ENCODE peak calls at places on chromosomes 13 and 19, in seven cellular contexts. D is tibial artery; H is body of pancreas; C is kidney; E is cardiac muscle cell; K is CD8-positive, alpha-beta T cell; G is pancreas. W is an unnamed sample. For H3K4me1, the result is how much of the 10 kb centered on the place peaks cover.

GRCh38 chr19:3375221-3376088 is 9.1 kb downstream of the NFIC start:
- DNase-seq in C (peak), H (peak), K (no peak), D (peak), G (peak), E (no peak), W (peak)

GRCh38 chr19:35267818-35268545 is 780 bp upstream of the USF2 start:
- DNase-seq in D (peak), K (peak), E (peak), H (peak), C (peak), G (peak), W (peak)

GRCh38 chr13:53217221-53217620 is 188.6 kb downstream of the OLFM4 start:
- DNase-seq in C (no peak), K (no peak), G (no peak), H (no peak), E (no peak), D (no peak), W (no peak)

GRCh38 chr19:18336121-18336520 is 4.3 kb upstream of the PGPEP1 start:
- DNase-seq in D (no peak), C (no peak), G (no peak), H (no peak), E (no peak), K (no peak), W (no peak)

GRCh38 chr13:62524498-62524897 is 1108.8 kb upstream of the PCDH20 start:
- DNase-seq in D (no peak), K (no peak), G (no peak), E (no peak), C (no peak), H (no peak), W (no peak)

GRCh38 chr13:26025196-26025595 is 26.6 kb downstream of the SHISA2 start:
- DNase-seq in E (peak), C (no peak), D (no peak), K (no peak), H (no peak), G (no peak), W (no peak)

GRCh38 chr13:45325806-45326205 is 15.2 kb downstream of the TPT1 start:
- DNase-seq in G (no peak), C (no peak), H (peak), D (peak), E (peak), K (no peak), W (peak)

GRCh38 chr13:99207511-99207910 is 6.9 kb downstream of the UBAC2 start:
- DNase-seq in C (no peak), H (no peak), E (no peak), K (no peak), G (no peak), D (no peak), W (no peak)

GRCh38 chr19:50224986-50225747 is 21.7 kb downstream of the MYH14 start:
- DNase-seq in H (no peak), D (no peak), G (no peak), K (no peak), C (no peak), E (no peak), W (no peak)

GRCh38 chr19:33500586-33500985 is 21.0 kb downstream of the PEPD start:
- DNase-seq in E (no peak), C (peak), D (peak), H (no peak), K (no peak), G (peak), W (no peak)

GRCh38 chr19:40607311-40607871 is 6.2 kb downstream of the LTBP4 start:
- DNase-seq in H (no peak), K (no peak), E (no peak), G (peak), D (peak), C (peak), W (no peak)

GRCh38 chr13:38415233-38415632 is 65.6 kb downstream of the UFM1 start:
- DNase-seq in H (no peak), E (peak), D (no peak), C (no peak), G (no peak), K (no peak), W (no peak)

GRCh38 chr13:106610511-106610910 is 42.6 kb upstream of the ARGLU1 start:
- DNase-seq in H (no peak), C (no peak), K (no peak), D (no peak), E (no peak), G (no peak), W (no peak)

GRCh38 chr13:48001127-48001881 is at the start of gene SUCLA2:
- DNase-seq in C (peak), G (peak), D (peak), E (peak), K (peak), H (peak), W (peak)

GRCh38 chr13:47997384-47997783 is 3.7 kb downstream of the SUCLA2 start:
- DNase-seq in E (no peak), C (no peak), G (no peak), K (no peak), D (no peak), H (no peak), W (no peak)

GRCh38 chr13:48004201-48004600 is 3.1 kb upstream of the SUCLA2 start:
- DNase-seq in C (no peak), K (no peak), H (no peak), D (no peak), G (no peak), E (no peak), W (no peak)

GRCh38 chr13:48000559-48001126 is 430 bp downstream of the SUCLA2 start:
- DNase-seq in G (peak), E (peak), K (no peak), H (peak), C (peak), D (no peak), W (peak)

DNA sequence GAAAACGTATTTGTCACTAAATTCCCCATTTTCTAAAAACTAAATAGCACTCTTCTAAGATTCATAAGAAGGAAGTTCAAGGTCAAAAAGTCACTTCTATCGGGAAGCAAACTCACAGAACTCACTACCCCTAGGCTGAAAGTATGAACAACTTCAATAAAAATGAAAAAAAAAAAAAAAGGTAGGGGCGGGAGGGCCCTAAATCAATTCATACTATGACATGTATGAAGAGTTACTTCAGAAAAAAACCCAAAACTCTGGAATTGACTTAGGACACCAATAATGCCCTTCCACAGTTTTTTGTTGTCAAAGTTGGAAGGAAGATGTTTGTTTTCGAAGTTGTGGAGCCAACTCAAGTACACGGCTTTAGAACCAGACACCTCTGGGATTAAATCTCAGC is 1.1 kb downstream of the SUCLA2 start:
- DNase-seq in D (no peak), C (no peak), E (no peak), H (no peak), K (no peak), G (no peak), W (no peak)
- TF ChIP-seq CTCF in D (no peak), C (no peak), E (no peak), H (no peak), K (no peak), G (no peak), W (no peak)

GRCh38 chr13:109790071-109790470 is 3.7 kb upstream of the IRS2 start:
- DNase-seq in C (no peak), D (no peak), E (no peak), K (no peak), H (no peak), G (no peak), W (no peak)

GRCh38 chr13:109786457-109787134 is at the start of gene IRS2:
- DNase-seq in C (peak), E (peak), D (peak), H (peak), G (peak), K (peak), W (peak)

GRCh38 chr13:109787135-109787954 is 962 bp upstream of the IRS2 start:
- DNase-seq in K (no peak), G (peak), E (peak), C (peak), H (peak), D (no peak), W (peak)

GRCh38 chr13:109789262-109789661 is 2.9 kb upstream of the IRS2 start:
- DNase-seq in G (no peak), K (no peak), C (no peak), D (no peak), H (peak), E (no peak), W (no peak)

GRCh38 chr13:109788372-109789195 is 2.2 kb upstream of the IRS2 start:
- DNase-seq in E (no peak), H (no peak), K (no peak), C (no peak), G (no peak), D (no peak), W (no peak)
- H3K4me1 ChIP-seq in E (under half), H (under half), K (under half), C (under half), G (under half), D (under half), W (under half)

DNA sequence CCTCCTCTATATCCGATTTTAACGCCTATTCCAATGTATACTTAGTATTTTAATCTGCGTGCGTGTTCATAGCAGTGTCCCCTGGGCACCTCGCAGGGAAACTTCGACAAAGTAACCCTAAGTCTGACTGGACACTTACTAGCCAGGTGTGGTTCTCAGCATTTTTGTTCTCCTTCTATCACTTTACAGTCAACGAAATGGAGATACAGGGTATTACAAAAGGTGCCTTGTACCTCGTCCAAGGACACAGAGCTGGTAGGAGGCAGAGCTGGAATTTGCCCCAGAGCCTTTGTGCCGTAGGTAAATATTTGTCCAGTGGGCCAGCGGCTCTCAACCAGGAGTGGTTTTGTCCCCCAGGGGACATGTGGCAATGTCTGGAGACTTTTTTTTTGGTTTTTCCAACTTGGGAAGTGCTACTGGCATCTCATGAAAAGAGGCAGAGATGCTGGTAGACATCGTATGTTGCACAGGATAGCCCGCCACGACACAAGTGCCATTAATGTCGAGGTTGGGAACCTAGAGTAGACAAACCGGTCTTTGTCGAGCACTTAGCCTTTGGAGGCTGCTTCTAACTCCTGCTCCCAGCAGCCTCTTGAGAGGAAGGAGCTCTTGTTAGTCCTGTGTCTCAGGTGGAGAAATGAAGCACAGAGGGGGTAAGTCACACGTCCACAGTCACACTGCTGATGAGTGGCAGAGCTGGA is 1.1 kb downstream of the ZNF444 start:
- DNase-seq in K (no peak), H (peak), G (peak), C (no peak), E (no peak), D (no peak), W (no peak)
- H3K4me3 ChIP-seq in K (peak), H (peak), G (peak), C (peak), E (peak), D (peak), W (peak)

GRCh38 chr19:49064768-49065611 is at the start of gene NTF4:
- DNase-seq in K (no peak), C (peak), G (peak), D (no peak), H (peak), E (peak), W (peak)
- TF ChIP-seq CTCF in K (no peak), C (no peak), G (no peak), D (no peak), H (no peak), E (no peak), W (no peak)

DNA sequence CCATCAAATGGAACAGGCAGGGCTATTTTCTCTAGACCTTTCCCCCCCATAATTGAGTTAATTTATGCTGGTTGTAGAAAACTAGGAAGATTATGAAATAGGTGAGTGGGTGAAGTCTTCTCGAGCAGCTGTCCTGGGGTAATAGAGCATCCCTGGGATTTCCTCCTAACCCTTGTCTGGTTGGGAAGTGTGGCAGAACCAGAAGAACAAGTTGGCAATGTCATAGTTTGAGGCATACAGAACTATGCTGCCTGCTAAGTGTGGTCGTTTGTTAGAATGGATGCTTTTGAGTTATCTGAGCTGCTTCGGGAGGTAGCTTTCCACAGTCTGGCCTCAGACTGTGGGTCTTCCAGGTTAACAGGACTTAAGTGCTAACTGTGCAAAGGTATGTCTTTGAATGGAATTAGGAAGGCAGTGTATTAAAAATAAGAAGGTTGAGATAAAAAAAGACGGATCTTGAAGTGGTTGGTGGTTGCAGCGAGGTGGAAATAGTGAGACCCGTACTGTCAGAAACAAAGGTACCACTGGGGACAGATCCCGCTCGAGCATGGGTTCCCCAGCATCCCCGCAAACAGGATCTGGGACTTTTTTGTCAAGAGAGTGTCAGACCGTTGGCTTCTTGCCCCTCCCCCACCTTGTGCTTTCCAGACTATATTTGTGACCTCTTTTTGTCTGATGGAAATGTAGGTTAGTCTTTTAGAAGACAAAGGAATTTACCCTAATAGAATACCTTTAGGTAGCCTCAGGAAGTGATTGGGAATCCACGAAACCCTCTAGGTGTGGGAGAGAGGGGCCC is 4.0 kb downstream of the GATAD2A start:
- DNase-seq in E (no peak), G (no peak), D (no peak), H (no peak), C (no peak), K (no peak), W (no peak)
- H3K4me1 ChIP-seq in E (under half), G (under half), D (half or more), H (under half), C (under half), K (half or more), W (half or more)

W was measured in gastrocnemius medialis.